ENCODE peak calls at places on chromosome 13, in six cellular contexts. Z is vagina, K is suprapubic skin, G is transverse colon, D is heart left ventricle, P is sigmoid colon. O is an unnamed sample. For H3K9me3, the result is how much of the 10 kb centered on the place peaks cover.

GRCh38 chr13:33229446-33230177 is 55.9 kb downstream of the STARD13 start:
- DNase-seq in K (no peak), D (peak), Z (no peak), P (no peak), G (no peak), O (no peak)

GRCh38 chr13:92806215-92806614 is 420.4 kb upstream of the GPC6 start:
- DNase-seq in D (no peak), Z (no peak), P (no peak), G (no peak), K (no peak), O (no peak)

GRCh38 chr13:48160879-48161278 is 66.0 kb upstream of the MED4 start:
- DNase-seq in K (no peak), Z (no peak), P (no peak), D (peak), G (no peak), O (no peak)

GRCh38 chr13:101876951-101877350 is 424.5 kb downstream of the ITGBL1 start:
- DNase-seq in G (no peak), D (no peak), P (no peak), Z (no peak), K (no peak), O (no peak)

GRCh38 chr13:41976491-41976890 is 15.6 kb upstream of the VWA8 start:
- DNase-seq in P (no peak), K (no peak), G (no peak), D (no peak), Z (no peak), O (no peak)

GRCh38 chr13:28718186-28718537 is 608 bp downstream of the SLC46A3 start:
- DNase-seq in Z (no peak), G (no peak), D (no peak), P (no peak), K (no peak), O (no peak)

GRCh38 chr13:42279986-42280385 is 8.0 kb downstream of the AKAP11 start:
- DNase-seq in D (no peak), G (no peak), K (no peak), Z (no peak), P (no peak), O (no peak)

GRCh38 chr13:43905435-43906031 is 25.8 kb downstream of the LACC1 start:
- DNase-seq in G (no peak), K (no peak), Z (no peak), D (no peak), P (no peak), O (no peak)

GRCh38 chr13:27273658-27274425 is 3.2 kb downstream of the RASL11A start:
- DNase-seq in K (no peak), P (no peak), Z (no peak), G (no peak), D (no peak), O (no peak)

GRCh38 chr13:25423831-25424230 is 52.1 kb downstream of the ATP8A2 start:
- DNase-seq in G (no peak), P (no peak), D (no peak), Z (no peak), K (no peak), O (no peak)

GRCh38 chr13:69485991-69486592 is 621.5 kb upstream of the ATXN8OS start:
- DNase-seq in G (no peak), Z (no peak), K (no peak), P (no peak), D (no peak), O (no peak)

GRCh38 chr13:87123987-87124784 is 547.0 kb upstream of the SLITRK5 start:
- DNase-seq in D (peak), Z (no peak), P (no peak), K (no peak), G (no peak), O (no peak)

GRCh38 chr13:30153871-30154426 is 153.4 kb downstream of the KATNAL1 start:
- DNase-seq in D (no peak), Z (no peak), P (peak), G (no peak), K (no peak), O (no peak)

GRCh38 chr13:87893186-87893585 is 222.0 kb downstream of the SLITRK5 start:
- DNase-seq in K (no peak), G (no peak), P (no peak), D (no peak), Z (no peak), O (no peak)

GRCh38 chr13:29362849-29363604 is 232.5 kb downstream of the SLC7A1 start:
- DNase-seq in K (no peak), D (peak), Z (no peak), P (no peak), G (peak), O (no peak)

GRCh38 chr13:40662866-40663265 is 3.6 kb downstream of the FOXO1 start:
- DNase-seq in G (no peak), Z (no peak), P (no peak), K (no peak), D (no peak), O (no peak)
- TF ChIP-seq POLR2A in G (no peak), Z (no peak), P (no peak), K (no peak), D (no peak), O (no peak)

GRCh38 chr13:113092776-113093579 is 12.6 kb upstream of the F7 start:
- DNase-seq in Z (no peak), G (no peak), P (no peak), D (peak), K (no peak), O (no peak)
- H3K27ac ChIP-seq in Z (no peak), G (no peak), P (no peak), D (no peak), K (no peak), O (no peak)

DNA sequence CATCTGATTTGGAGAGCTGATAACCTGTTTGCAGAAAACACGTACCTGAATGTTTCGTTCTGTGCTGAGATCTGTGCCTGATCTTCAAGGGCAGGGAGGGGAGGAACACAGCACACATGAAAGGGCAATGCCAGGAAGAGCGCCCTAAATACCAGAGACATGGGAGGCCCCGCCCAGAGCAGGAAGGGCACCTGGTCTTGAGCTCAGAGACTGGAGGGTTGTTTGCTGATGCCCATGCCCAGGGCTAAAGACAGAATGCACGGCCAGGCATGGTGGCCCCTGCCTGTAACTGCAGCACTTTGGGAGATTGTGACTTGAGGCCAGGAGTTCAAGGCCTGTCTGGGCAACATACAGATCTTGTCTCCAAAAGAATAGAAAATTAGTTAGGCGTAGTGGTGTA is 183.2 kb downstream of the TUBA3C start:
- DNase-seq in Z (no peak), G (no peak), P (no peak), D (no peak), K (no peak), O (no peak)
- H3K9me3 ChIP-seq in Z (under half), G (under half), P (under half), D (under half), K (under half), O (under half)

GRCh38 chr13:77026783-77027621 is at the start of gene FBXL3:
- DNase-seq in Z (no peak), D (peak), P (peak), K (peak), G (peak), O (peak)
- TF ChIP-seq POLR2A in Z (no peak), D (no peak), P (peak), K (peak), G (peak), O (no peak)

GRCh38 chr13:90562388-90562787 is 785.1 kb upstream of the MIR17HG start:
- DNase-seq in Z (no peak), K (no peak), G (no peak), P (no peak), D (no peak), O (no peak)

GRCh38 chr13:90565985-90566713 is 781.3 kb upstream of the MIR17HG start:
- DNase-seq in P (no peak), K (no peak), G (no peak), Z (no peak), D (no peak), O (no peak)

GRCh38 chr13:90568165-90568564 is 779.3 kb upstream of the MIR17HG start:
- DNase-seq in D (no peak), P (no peak), K (no peak), Z (no peak), G (no peak), O (no peak)

GRCh38 chr13:90564096-90564495 is 783.4 kb upstream of the MIR17HG start:
- DNase-seq in P (no peak), G (no peak), D (no peak), Z (no peak), K (no peak), O (no peak)

GRCh38 chr13:90564566-90564965 is 782.9 kb upstream of the MIR17HG start:
- DNase-seq in G (no peak), K (no peak), Z (no peak), D (no peak), P (no peak), O (no peak)
- H3K27ac ChIP-seq in G (no peak), K (no peak), Z (no peak), D (no peak), P (no peak), O (no peak)

O was measured in breast epithelium.